ENCODE peak calls at places on chromosome 7, in four cellular contexts. I is GM12878, D is HepG2, F is H1. Y is an unnamed sample.

GRCh38 chr7:43491984-43492383 is 90.9 kb upstream of the STK17A start:
- DNase-seq in I (no peak), D (peak), F (no peak), Y (no peak)

GRCh38 chr7:128075536-128076095 is 44.4 kb upstream of the LRRC4 start:
- DNase-seq in I (no peak), D (no peak), F (no peak), Y (no peak)

GRCh38 chr7:140534743-140535142 is 55.4 kb upstream of the MKRN1 start:
- DNase-seq in I (no peak), D (no peak), F (no peak), Y (no peak)

GRCh38 chr7:44094365-44094764 is 9.8 kb upstream of the AEBP1 start:
- DNase-seq in I (no peak), D (no peak), F (no peak), Y (no peak)

GRCh38 chr7:131517218-131517923 is 39.1 kb downstream of the PODXL start:
- DNase-seq in I (no peak), D (no peak), F (no peak), Y (no peak)

GRCh38 chr7:141158562-141158961 is 84.7 kb downstream of the TMEM178B start:
- DNase-seq in I (peak), D (no peak), F (no peak), Y (no peak)

GRCh38 chr7:111026806-111027205 is 64.1 kb upstream of the LRRN3 start:
- DNase-seq in I (no peak), D (no peak), F (no peak), Y (no peak)

GRCh38 chr7:29748286-29749099 is 57.8 kb upstream of the WIPF3 start:
- DNase-seq in I (no peak), D (peak), F (no peak), Y (no peak)

GRCh38 chr7:20229652-20230500 is 12.7 kb upstream of the MACC1 start:
- DNase-seq in I (no peak), D (no peak), F (no peak), Y (no peak)

GRCh38 chr7:14836571-14837189 is 65.9 kb downstream of the DGKB start:
- DNase-seq in I (no peak), D (no peak), F (peak), Y (peak)

GRCh38 chr7:27519801-27520200 is 142.9 kb downstream of the HIBADH start:
- DNase-seq in I (no peak), D (no peak), F (no peak), Y (no peak)

GRCh38 chr7:4175346-4175973 is 506.6 kb upstream of the FOXK1 start:
- DNase-seq in I (no peak), D (no peak), F (no peak), Y (no peak)

GRCh38 chr7:8590791-8591190 is 157.4 kb downstream of the NXPH1 start:
- DNase-seq in I (no peak), D (no peak), F (no peak), Y (no peak)

GRCh38 chr7:72504057-72504456 is 91.9 kb upstream of the CALN1 start:
- DNase-seq in I (no peak), D (peak), F (no peak), Y (no peak)

GRCh38 chr7:20026762-20027161 is 190.4 kb downstream of the MACC1 start:
- DNase-seq in I (no peak), D (no peak), F (no peak), Y (no peak)

GRCh38 chr7:95950698-95951097 is 178.3 kb downstream of the DYNC1I1 start:
- DNase-seq in I (no peak), D (no peak), F (no peak), Y (no peak)

GRCh38 chr7:76301000-76301399 is 1.5 kb upstream of the HSPB1 start:
- DNase-seq in I (no peak), D (no peak), F (no peak), Y (no peak)

GRCh38 chr7:158343936-158344455 is 243.6 kb downstream of the PTPRN2 start:
- DNase-seq in I (no peak), D (no peak), F (no peak), Y (no peak)

GRCh38 chr7:147990079-147990478 is 600.5 kb upstream of the C7orf33 start:
- DNase-seq in I (no peak), D (no peak), F (no peak), Y (no peak)

GRCh38 chr7:1700536-1701333 is 30.7 kb downstream of the ELFN1 start:
- DNase-seq in I (no peak), D (no peak), F (no peak), Y (no peak)

GRCh38 chr7:10696064-10696463 is 277.6 kb upstream of the PHF14 start:
- DNase-seq in I (no peak), D (no peak), F (no peak), Y (no peak)

GRCh38 chr7:79980376-79980775 is 154.3 kb upstream of the GNAI1 start:
- DNase-seq in I (no peak), D (no peak), F (no peak), Y (no peak)

GRCh38 chr7:66379761-66380160 is 174.6 kb downstream of the TPST1 start:
- DNase-seq in I (no peak), D (no peak), F (no peak), Y (no peak)

GRCh38 chr7:114539575-114539974 is 125.0 kb downstream of the FOXP2 start:
- DNase-seq in I (no peak), D (peak), F (no peak), Y (peak)

GRCh38 chr7:89335490-89335889 is 540.0 kb upstream of the TEX47 start:
- DNase-seq in I (no peak), D (no peak), F (no peak), Y (no peak)

GRCh38 chr7:108459922-108460551 is 3.8 kb upstream of the NRCAM start:
- DNase-seq in I (no peak), D (peak), F (no peak), Y (peak)

GRCh38 chr7:130995252-130996081 is 261.5 kb upstream of the KLF14 start:
- DNase-seq in I (no peak), D (no peak), F (no peak), Y (no peak)

GRCh38 chr7:129908181-129908580 is 44.6 kb downstream of the UBE2H start:
- DNase-seq in I (no peak), D (no peak), F (no peak), Y (no peak)

GRCh38 chr7:126574838-126575250 is 677.9 kb downstream of the GRM8 start:
- DNase-seq in I (no peak), D (no peak), F (peak), Y (no peak)

GRCh38 chr7:585229-585711 is 65.6 kb upstream of the PDGFA start:
- DNase-seq in I (peak), D (no peak), F (no peak), Y (no peak)

GRCh38 chr7:99141756-99142726 is 1.9 kb downstream of the SMURF1 start:
- DNase-seq in I (no peak), D (peak), F (peak), Y (peak)

GRCh38 chr7:118040562-118040961 is 143.4 kb upstream of the LSM8 start:
- DNase-seq in I (peak), D (no peak), F (no peak), Y (no peak)

GRCh38 chr7:47940482-47941001 is 7.7 kb downstream of the PKD1L1 start:
- DNase-seq in I (no peak), D (no peak), F (no peak), Y (no peak)

GRCh38 chr7:23863209-23863798 is 153.3 kb downstream of the STK31 start:
- DNase-seq in I (no peak), D (peak), F (no peak), Y (peak)

GRCh38 chr7:116236020-116236630 is 25.8 kb downstream of the TES start:
- DNase-seq in I (no peak), D (peak), F (no peak), Y (no peak)

GRCh38 chr7:78803471-78803870 is 650.0 kb downstream of the MAGI2 start:
- DNase-seq in I (no peak), D (no peak), F (no peak), Y (no peak)

GRCh38 chr7:2719007-2719406 is 31.0 kb downstream of the AMZ1 start:
- DNase-seq in I (no peak), D (no peak), F (peak), Y (peak)

GRCh38 chr7:2655870-2656614 is 24.3 kb downstream of the TTYH3 start:
- DNase-seq in I (no peak), D (no peak), F (no peak), Y (no peak)

GRCh38 chr7:150368884-150369739 is 490 bp downstream of the REPIN1 start:
- DNase-seq in I (no peak), D (peak), F (no peak), Y (peak)
- TF ChIP-seq SUZ12 in I (no peak), D (no peak), F (no peak), Y (no peak)

GRCh38 chr7:82018226-82018625 is 248.4 kb upstream of the HGF start:
- DNase-seq in I (no peak), D (no peak), F (no peak), Y (no peak)

GRCh38 chr7:82017334-82017943 is 247.6 kb upstream of the HGF start:
- DNase-seq in I (no peak), D (peak), F (no peak), Y (peak)

GRCh38 chr7:82019538-82019937 is 249.7 kb upstream of the HGF start:
- DNase-seq in I (no peak), D (no peak), F (no peak), Y (no peak)

GRCh38 chr7:82021713-82022112 is 251.9 kb upstream of the HGF start:
- DNase-seq in I (no peak), D (no peak), F (no peak), Y (no peak)

DNA sequence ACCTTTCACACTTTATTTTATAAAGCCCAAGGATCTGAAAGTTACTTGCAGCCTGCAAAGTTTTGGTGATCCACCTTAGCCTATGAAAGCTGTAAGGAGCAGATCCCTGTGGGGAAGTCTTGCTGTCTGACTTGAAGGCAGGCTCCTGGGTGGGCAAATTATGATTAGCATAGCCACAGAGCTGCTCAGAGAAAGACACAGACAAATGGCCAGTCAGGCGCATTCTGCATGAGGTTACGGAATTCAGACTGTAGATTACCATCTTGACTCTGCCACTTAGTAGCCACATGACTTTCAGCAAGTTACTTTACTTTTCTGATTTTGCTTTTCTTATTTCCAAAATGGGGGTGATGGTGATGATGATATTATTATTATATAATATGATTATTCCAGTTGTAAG is 250.2 kb upstream of the HGF start:
- DNase-seq in I (no peak), D (no peak), F (no peak), Y (peak)
- TF ChIP-seq SP1 in I (no peak), D (no peak), F (no peak), Y (no peak)

GRCh38 chr7:69373171-69374035 is 224.9 kb upstream of the AUTS2 start:
- DNase-seq in I (no peak), D (no peak), F (no peak), Y (no peak)
- TF ChIP-seq SUZ12 in I (no peak), D (no peak), F (no peak), Y (no peak)

DNA sequence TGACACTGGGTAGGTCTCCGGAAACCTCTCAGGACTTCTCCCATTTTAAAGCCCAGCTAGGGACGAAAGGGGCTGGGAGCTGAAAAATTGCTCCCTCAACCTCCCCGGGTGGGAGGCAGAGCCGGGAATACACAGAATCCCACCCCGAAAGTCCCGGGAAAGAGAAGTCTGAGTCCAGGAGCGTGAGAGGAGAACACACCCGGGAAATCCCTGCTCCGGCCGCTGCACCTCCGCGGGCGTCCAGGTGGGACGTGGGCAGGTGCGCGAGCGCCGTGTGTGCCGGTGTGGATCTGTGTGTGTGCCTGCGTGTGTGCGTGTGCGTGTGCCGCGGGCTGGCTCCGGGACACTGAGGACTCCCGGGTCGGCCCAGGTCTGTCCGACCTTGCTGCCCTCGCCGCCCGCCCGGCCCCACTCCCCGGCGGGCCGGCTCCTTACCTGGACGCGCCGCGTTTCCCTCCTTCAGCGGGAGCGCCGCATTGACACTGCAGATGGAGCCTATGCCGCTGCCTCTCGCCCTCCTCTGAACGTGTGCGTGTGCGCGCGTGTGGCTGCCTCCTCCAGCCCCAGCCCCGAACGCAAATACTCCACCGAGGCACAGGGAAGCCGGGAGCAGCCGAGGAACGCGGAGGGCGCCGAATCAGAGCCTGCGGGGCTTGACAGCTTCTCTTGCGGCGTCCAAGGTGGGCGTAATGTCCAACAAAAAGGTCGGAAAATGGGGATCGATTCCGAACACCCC is at the start of gene PLXNA4:
- DNase-seq in I (no peak), D (no peak), F (no peak), Y (peak)
- TF ChIP-seq SP1 in I (no peak), D (no peak), F (no peak), Y (no peak)

GRCh38 chr7:151225948-151226510 is 976 bp downstream of the ABCF2 start:
- DNase-seq in I (no peak), D (no peak), F (no peak), Y (no peak)
- TF ChIP-seq SUZ12 in I (no peak), D (no peak), F (no peak), Y (no peak)

DNA sequence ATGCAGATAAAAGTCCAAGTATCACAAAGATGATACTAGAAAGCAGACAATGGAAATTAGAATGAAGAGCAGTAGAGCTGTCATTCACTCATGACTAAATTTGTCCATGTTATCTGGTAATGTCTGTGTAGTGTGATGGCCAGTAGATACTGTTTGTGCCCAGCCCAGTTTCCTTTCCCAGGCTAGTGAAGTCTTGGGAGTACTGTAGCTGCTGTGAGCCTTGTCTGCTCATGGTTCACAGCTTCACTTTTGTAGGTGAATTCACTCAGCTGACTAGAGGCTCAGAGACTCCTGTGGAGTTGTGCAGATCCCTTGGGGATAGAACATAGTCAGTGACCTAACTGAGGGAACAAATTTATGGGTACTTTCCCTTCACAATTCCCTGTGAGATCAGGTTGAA is 572.5 kb downstream of the ARL4A start:
- DNase-seq in I (no peak), D (no peak), F (no peak), Y (no peak)
- TF ChIP-seq SP1 in I (no peak), D (no peak), F (no peak), Y (no peak)

GRCh38 chr7:151128716-151129115 is 38.8 kb downstream of the GBX1 start:
- DNase-seq in I (no peak), D (no peak), F (no peak), Y (no peak)
- TF ChIP-seq SUZ12 in I (no peak), D (no peak), F (no peak), Y (no peak)

GRCh38 chr7:135684134-135684533 is 21.8 kb downstream of the STMP1 start:
- DNase-seq in I (no peak), D (no peak), F (no peak), Y (no peak)
- TF ChIP-seq SP1 in I (no peak), D (no peak), F (no peak), Y (no peak)

DNA sequence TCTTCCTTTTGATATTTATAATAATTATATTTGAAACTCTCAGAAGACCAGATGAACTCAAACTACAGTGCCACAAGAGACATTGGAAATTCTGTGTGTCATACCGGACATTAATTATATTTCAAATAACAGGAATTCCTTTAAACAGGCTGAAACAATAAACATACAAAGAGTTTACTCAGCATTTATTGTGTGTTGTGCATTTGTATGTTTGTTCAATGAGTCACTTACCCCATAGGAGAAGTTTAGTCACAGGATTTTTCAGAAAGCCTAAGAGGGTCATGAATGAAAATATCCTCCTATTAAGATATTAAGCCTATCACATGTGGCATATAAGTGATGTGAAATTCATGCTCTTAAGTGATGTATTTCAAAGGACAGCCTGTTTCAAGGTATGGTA is 566.8 kb downstream of the CNTNAP2 start:
- DNase-seq in I (no peak), D (no peak), F (no peak), Y (no peak)
- TF ChIP-seq SUZ12 in I (no peak), D (no peak), F (no peak), Y (no peak)

Y was measured in HEK293T.